ENCODE peak calls at places on chromosomes 1 and 21, in five cellular contexts. X, B, E, V and S are unnamed samples.

GRCh38 chr1:216248628-216249027 is 174.6 kb downstream of the USH2A start:
- DNase-seq in B (no peak), V (no peak), X (no peak), E (no peak), S (no peak)

GRCh38 chr1:206808615-206809014 is 36.3 kb upstream of the IL10 start:
- DNase-seq in V (no peak), E (peak; percentile 73), B (no peak), X (no peak), S (peak; percentile 39)

GRCh38 chr21:26842976-26843911 is 2.0 kb downstream of the ADAMTS1 start:
- DNase-seq in B (peak; percentile 91), V (peak; percentile 95), E (peak; percentile 97), X (peak; percentile 85), S (peak; percentile 95)

GRCh38 chr1:72568113-72568512 is 285.8 kb upstream of the NEGR1 start:
- DNase-seq in B (no peak), V (no peak), X (no peak), E (no peak), S (no peak)

GRCh38 chr21:41620982-41621381 is 113.0 kb upstream of the TMPRSS2 start:
- DNase-seq in B (no peak), X (no peak), V (no peak), E (peak; percentile 46), S (peak; percentile 87)

GRCh38 chr1:154453577-154454352 is 48.3 kb upstream of the TDRD10 start:
- DNase-seq in B (no peak), X (no peak), V (no peak), E (peak; percentile 78), S (peak; percentile 89)

GRCh38 chr1:179767177-179767581 is 24.1 kb downstream of the FAM163A start:
- DNase-seq in B (no peak), X (no peak), V (no peak), E (no peak), S (no peak)

GRCh38 chr1:154856544-154856943 is 13.5 kb downstream of the KCNN3 start:
- DNase-seq in V (no peak), E (no peak), B (no peak), X (no peak), S (no peak)

GRCh38 chr1:57546931-57547330 is 123.1 kb upstream of the DAB1 start:
- DNase-seq in E (no peak), X (no peak), V (no peak), B (no peak), S (no peak)

GRCh38 chr1:23913212-23913880 is at the start of gene CNR2:
- DNase-seq in B (no peak), E (no peak), V (no peak), X (no peak), S (no peak)

GRCh38 chr1:84918706-84919105 is 25.7 kb upstream of the LPAR3 start:
- DNase-seq in E (no peak), B (no peak), V (no peak), X (no peak), S (no peak)

GRCh38 chr1:203624341-203624712 is 2.3 kb upstream of the ATP2B4 start:
- DNase-seq in B (no peak), X (no peak), E (no peak), V (no peak), S (no peak)

GRCh38 chr1:203628185-203628996 is 1.8 kb downstream of the ATP2B4 start:
- DNase-seq in V (peak; percentile 80), B (peak; percentile 49), E (peak; percentile 67), X (no peak), S (peak; percentile 54)

GRCh38 chr1:203627819-203628184 is 1.2 kb downstream of the ATP2B4 start:
- DNase-seq in V (no peak), X (no peak), E (no peak), B (peak; percentile 56), S (peak; percentile 57)

GRCh38 chr1:203626910-203627246 is 246 bp downstream of the ATP2B4 start:
- DNase-seq in V (peak; percentile 87), B (no peak), X (no peak), E (no peak), S (no peak)

DNA sequence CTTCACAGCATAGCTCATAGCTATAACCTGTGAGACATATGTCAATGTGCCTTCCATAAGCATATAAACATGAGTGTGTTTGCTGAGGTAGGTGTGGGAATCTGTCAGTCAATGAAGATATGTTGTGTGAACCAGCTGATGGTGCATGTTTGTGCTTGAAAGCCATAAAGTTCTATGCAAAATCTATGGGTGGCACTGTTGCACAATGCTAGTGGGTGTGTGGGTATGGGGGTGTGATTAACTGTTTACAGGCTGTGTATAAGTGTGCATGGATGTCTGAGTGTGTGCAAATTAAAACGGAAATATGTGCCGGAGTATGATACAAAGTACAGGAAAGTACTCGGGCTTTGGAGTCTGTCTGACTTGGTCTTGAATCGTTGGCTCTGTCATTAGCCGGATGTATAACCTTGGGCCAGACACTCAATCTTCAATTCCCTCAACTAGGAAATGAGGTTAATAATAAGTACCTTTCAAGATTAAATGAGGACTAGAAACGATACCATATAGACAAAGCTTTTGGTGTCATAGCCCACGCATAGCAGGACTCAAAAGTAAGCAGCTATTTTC is 926 bp upstream of the ATP2B4 start:
- DNase-seq in B (no peak), X (peak; percentile 60), V (no peak), E (peak; percentile 59), S (no peak)
- H3K4me3 ChIP-seq in B (no peak overlapping the region), X (no peak overlapping the region), V (peak overlapping the region; percentile 75), E (no peak overlapping the region), S (peak overlapping the region; percentile 92)

GRCh38 chr1:240092301-240093119 is 827 bp downstream of the FMN2 start:
- DNase-seq in V (no peak), X (no peak), E (peak; percentile 44), B (peak; percentile 38), S (peak; percentile 73)
- H3K4me3 ChIP-seq in V (peak overlapping the region; percentile 40), X (peak overlapping the region; percentile 20), E (peak overlapping the region; percentile 35), B (no peak overlapping the region), S (peak overlapping the region; percentile 83)

GRCh38 chr1:183913556-183913955 is 108.6 kb downstream of the RGL1 start:
- DNase-seq in B (no peak), V (no peak), E (peak; percentile 17), X (no peak), S (peak; percentile 62)

GRCh38 chr1:183914283-183914682 is 109.4 kb downstream of the RGL1 start:
- DNase-seq in E (peak; percentile 63), V (no peak), X (no peak), B (no peak), S (peak; percentile 46)

GRCh38 chr1:183914891-183915290 is 110.0 kb downstream of the RGL1 start:
- DNase-seq in B (no peak), E (no peak), V (no peak), X (no peak), S (no peak)

GRCh38 chr1:183918589-183918988 is 113.7 kb downstream of the RGL1 start:
- DNase-seq in E (no peak), B (no peak), V (no peak), X (no peak), S (no peak)

DNA sequence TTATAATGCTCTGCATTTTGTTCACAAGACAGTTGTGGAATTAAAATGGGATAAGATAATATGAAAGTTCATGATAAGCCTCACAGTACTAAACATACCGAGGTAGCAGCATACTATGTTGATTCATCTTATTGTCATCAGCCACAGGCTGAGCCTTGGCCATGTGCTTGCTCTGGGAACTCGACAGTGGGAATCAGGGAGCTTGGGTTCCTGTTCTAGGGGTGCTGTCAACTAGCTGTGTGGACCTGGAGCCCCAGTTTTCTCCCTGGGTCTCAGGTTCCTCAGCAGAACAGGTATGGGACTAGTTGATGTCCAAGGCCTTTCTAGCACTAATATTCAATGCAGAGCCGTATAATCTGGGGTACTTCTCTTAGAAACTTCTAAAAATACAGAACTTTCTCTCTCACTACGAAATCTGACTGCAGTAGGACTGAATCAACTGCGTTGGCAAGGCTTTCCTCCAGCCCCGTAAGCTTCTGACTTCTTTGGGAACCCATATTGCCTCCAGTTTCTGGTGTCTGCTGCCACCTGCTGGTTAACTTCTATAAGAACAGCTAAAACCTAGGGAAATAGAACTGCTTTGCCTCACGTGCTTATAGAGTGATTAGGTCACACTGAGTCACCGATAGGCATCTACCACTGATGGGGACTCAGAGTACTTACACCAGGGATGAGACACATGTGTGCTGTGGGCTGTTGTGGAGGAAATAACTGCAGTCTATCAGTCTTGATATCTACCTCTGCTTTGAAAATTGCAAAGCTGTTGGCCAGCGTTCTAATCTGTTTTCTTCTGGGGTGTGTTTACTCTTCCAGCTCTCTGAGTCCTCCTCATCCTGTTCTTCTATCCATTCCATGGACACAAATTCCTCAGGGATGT is 111.0 kb downstream of the RGL1 start:
- DNase-seq in E (peak; percentile 97), X (peak; percentile 70), V (peak; percentile 82), B (peak; percentile 89), S (peak; percentile 98)
- H3K4me3 ChIP-seq in E (no peak overlapping the region), X (no peak overlapping the region), V (no peak overlapping the region), B (no peak overlapping the region), S (peak overlapping the region; percentile 31)

GRCh38 chr1:18907914-18908845 is 5.8 kb upstream of the ALDH4A1 start:
- DNase-seq in V (no peak), B (no peak), X (no peak), E (no peak), S (no peak)
- H3K4me3 ChIP-seq in V (no peak overlapping the region), B (no peak overlapping the region), X (no peak overlapping the region), E (no peak overlapping the region), S (no peak overlapping the region)

GRCh38 chr1:28134651-28135207 is 41.8 kb downstream of the PTAFR start:
- DNase-seq in B (no peak), X (no peak), V (no peak), E (no peak), S (no peak)
- H3K4me3 ChIP-seq in B (no peak overlapping the region), X (no peak overlapping the region), V (no peak overlapping the region), E (no peak overlapping the region), S (no peak overlapping the region)

DNA sequence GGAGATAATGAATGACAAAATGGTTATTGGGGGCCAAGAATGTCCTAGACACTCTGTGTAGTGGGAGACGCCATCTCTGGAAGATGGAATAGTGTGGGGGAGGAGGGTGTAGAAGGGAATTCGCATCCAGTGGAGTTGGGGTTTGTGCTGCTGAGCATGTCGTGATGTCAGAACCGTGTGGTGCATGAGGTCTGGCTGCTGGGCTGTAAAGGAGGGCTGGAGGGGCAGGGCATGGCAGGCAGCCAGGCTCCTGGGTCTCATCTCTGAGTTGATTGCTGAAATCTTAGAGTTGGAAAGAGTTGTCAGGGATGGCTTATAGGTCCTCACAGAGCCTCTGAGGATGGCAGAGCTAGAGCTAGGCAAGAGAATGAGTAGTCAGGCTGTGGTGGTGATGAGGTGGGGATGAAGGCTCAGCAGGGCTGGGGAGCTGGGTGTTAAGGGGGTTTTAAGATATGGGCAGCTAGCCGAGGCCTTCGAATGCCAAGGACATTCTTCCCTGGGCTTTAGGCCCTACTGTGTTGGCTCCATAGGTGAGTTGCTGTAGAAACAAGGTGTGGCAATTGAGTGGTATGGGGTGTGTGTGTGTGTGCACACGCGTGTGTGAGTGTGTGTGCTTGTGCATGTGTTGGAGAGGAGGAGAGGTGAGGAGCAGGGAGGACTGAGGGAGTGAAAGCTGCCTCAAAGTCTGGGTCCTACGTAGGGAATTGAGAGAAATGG is 1.9 kb downstream of the PPFIA4 start:
- DNase-seq in E (no peak), V (no peak), X (no peak), B (no peak), S (no peak)
- H3K4me3 ChIP-seq in E (no peak overlapping the region), V (no peak overlapping the region), X (no peak overlapping the region), B (no peak overlapping the region), S (no peak overlapping the region)